ENCODE peak calls at places on chromosomes 5 and 9, in seven cellular contexts. P, H, E, L, O, I and B are unnamed samples.

GRCh38 chr9:137582286-137582860 is 3.6 kb upstream of the DPH7 start:
- DNase-seq in P (no peak), H (peak; percentile 51), E (no peak), L (no peak), O (no peak), I (no peak), B (peak; percentile 12)

GRCh38 chr5:134086943-134087305 is 27.6 kb upstream of the TCF7 start:
- DNase-seq in P (no peak), H (no peak), E (peak; percentile 78), L (no peak), O (peak; percentile 81), I (no peak), B (no peak)

GRCh38 chr5:77449277-77449676 is 42.8 kb downstream of the WDR41 start:
- DNase-seq in P (no peak), H (peak; percentile 94), E (no peak), L (no peak), O (no peak), I (no peak), B (no peak)

GRCh38 chr5:109769597-109770291 is 80.0 kb downstream of the MAN2A1 start:
- DNase-seq in P (no peak), H (no peak), E (no peak), L (no peak), O (no peak), I (no peak), B (peak; percentile 24)

GRCh38 chr9:137589441-137590122 is 730 bp downstream of the ZMYND19 start:
- DNase-seq in P (no peak), H (peak; percentile 21), E (peak; percentile 29), L (no peak), O (no peak), I (no peak), B (peak; percentile 30)

GRCh38 chr9:36939655-36940578 is 94.2 kb downstream of the PAX5 start:
- DNase-seq in P (no peak), H (no peak), E (no peak), L (no peak), O (no peak), I (no peak), B (no peak)

GRCh38 chr5:18305288-18305899 is 671.1 kb downstream of the TAF11L14 start:
- DNase-seq in P (peak; percentile 40), H (peak; percentile 78), E (no peak), L (no peak), O (no peak), I (no peak), B (peak; percentile 49)

GRCh38 chr9:2459756-2460155 is 161.8 kb upstream of the VLDLR start:
- DNase-seq in P (no peak), H (no peak), E (no peak), L (no peak), O (no peak), I (no peak), B (no peak)

GRCh38 chr9:126696764-126697145 is 83.0 kb downstream of the LMX1B start:
- DNase-seq in P (no peak), H (no peak), E (peak; percentile 0), L (no peak), O (no peak), I (no peak), B (no peak)

GRCh38 chr5:3595102-3595961 is at the start of gene IRX1:
- DNase-seq in P (no peak), H (no peak), E (no peak), L (no peak), O (no peak), I (no peak), B (peak; percentile 19)

GRCh38 chr9:5910413-5911057 is 19.8 kb downstream of the MLANA start:
- DNase-seq in P (no peak), H (no peak), E (no peak), L (no peak), O (no peak), I (no peak), B (no peak)

GRCh38 chr9:118643118-118643517 is 726.1 kb downstream of the BRINP1 start:
- DNase-seq in P (no peak), H (no peak), E (no peak), L (peak; percentile 59), O (no peak), I (peak; percentile 85), B (peak; percentile 36)

GRCh38 chr5:138705007-138705406 is 48.2 kb upstream of the CTNNA1 start:
- DNase-seq in P (no peak), H (no peak), E (no peak), L (no peak), O (no peak), I (no peak), B (no peak)

GRCh38 chr5:180291234-180291940 is 496 bp downstream of the MAPK9 start:
- DNase-seq in P (peak; percentile 32), H (no peak), E (peak; percentile 57), L (no peak), O (no peak), I (no peak), B (no peak)